ENCODE peak calls at places on chromosome 1, in seven cellular contexts. R is endothelial cell, M is breast epithelium, H is cardiac fibroblast, S is right atrium auricular region, D is GM10248, N is prostate gland. Z is an unnamed sample.

GRCh38 chr1:11280719-11281376 is 7.8 kb downstream of the UBIAD1 start:
- DNase-seq in R (peak; percentile 20), M (no peak), H (no peak), N (no peak), D (peak; percentile 46), S (no peak), Z (peak; percentile 50)

GRCh38 chr1:81149649-81150335 is 650.9 kb upstream of the ADGRL2 start:
- DNase-seq in R (no peak), D (no peak), M (no peak), H (peak; percentile 52), N (no peak), S (no peak), Z (no peak)

GRCh38 chr1:47646676-47647075 is 208.8 kb downstream of the FOXD2 start:
- DNase-seq in R (no peak), D (no peak), H (no peak), M (no peak), N (no peak), S (no peak), Z (no peak)

GRCh38 chr1:230050973-230051735 is 15.9 kb upstream of the GALNT2 start:
- DNase-seq in D (no peak), M (no peak), S (no peak), H (no peak), N (no peak), R (no peak), Z (no peak)

GRCh38 chr1:238647877-238648276 is 738.5 kb upstream of the CHRM3 start:
- DNase-seq in N (no peak), H (peak; percentile 99), M (no peak), D (no peak), S (no peak), R (no peak), Z (no peak)

GRCh38 chr1:32047701-32048100 is 25.0 kb upstream of the TMEM39B start:
- DNase-seq in M (no peak), H (no peak), R (no peak), D (no peak), N (no peak), S (no peak), Z (no peak)

GRCh38 chr1:88741413-88741812 is 57.3 kb downstream of the PKN2 start:
- DNase-seq in R (no peak), N (no peak), M (no peak), D (no peak), H (peak; percentile 66), S (no peak), Z (no peak)

GRCh38 chr1:42258218-42258617 is 76.8 kb downstream of the FOXJ3 start:
- DNase-seq in D (no peak), H (peak; percentile 11), N (no peak), R (no peak), S (no peak), M (no peak), Z (no peak)

GRCh38 chr1:114510235-114511047 is 562 bp downstream of the TRIM33 start:
- DNase-seq in D (peak; percentile 31), N (peak; percentile 28), S (no peak), M (peak; percentile 56), R (peak; percentile 45), H (peak; percentile 39), Z (no peak)

GRCh38 chr1:112619518-112620458 is at the start of gene CAPZA1:
- DNase-seq in M (peak; percentile 91), R (peak; percentile 89), H (peak; percentile 93), N (peak; percentile 90), D (peak; percentile 89), S (peak; percentile 94), Z (peak; percentile 73)
- TF ChIP-seq CTCF in M (no peak), R (no peak), H (no peak), N (no peak), D (no peak), S (no peak), Z (no peak)

GRCh38 chr1:244047739-244048565 is 3.1 kb upstream of the ZBTB18 start:
- DNase-seq in R (peak; percentile 98), N (peak; percentile 99), D (peak; percentile 95), H (peak; percentile 99), S (peak; percentile 99), M (peak; percentile 99), Z (peak; percentile 95)
- TF ChIP-seq CTCF in R (no peak), N (no peak), D (no peak), H (no peak), S (no peak), M (no peak), Z (no peak)

GRCh38 chr1:23421752-23422312 is 2.7 kb downstream of the TCEA3 start:
- DNase-seq in H (peak; percentile 74), M (no peak), D (no peak), R (no peak), S (no peak), N (no peak), Z (no peak)
- TF ChIP-seq CTCF in H (peak; percentile 25), M (peak; percentile 14), D (no peak), R (peak; percentile 40), S (peak; percentile 29), N (no peak), Z (no peak)

DNA sequence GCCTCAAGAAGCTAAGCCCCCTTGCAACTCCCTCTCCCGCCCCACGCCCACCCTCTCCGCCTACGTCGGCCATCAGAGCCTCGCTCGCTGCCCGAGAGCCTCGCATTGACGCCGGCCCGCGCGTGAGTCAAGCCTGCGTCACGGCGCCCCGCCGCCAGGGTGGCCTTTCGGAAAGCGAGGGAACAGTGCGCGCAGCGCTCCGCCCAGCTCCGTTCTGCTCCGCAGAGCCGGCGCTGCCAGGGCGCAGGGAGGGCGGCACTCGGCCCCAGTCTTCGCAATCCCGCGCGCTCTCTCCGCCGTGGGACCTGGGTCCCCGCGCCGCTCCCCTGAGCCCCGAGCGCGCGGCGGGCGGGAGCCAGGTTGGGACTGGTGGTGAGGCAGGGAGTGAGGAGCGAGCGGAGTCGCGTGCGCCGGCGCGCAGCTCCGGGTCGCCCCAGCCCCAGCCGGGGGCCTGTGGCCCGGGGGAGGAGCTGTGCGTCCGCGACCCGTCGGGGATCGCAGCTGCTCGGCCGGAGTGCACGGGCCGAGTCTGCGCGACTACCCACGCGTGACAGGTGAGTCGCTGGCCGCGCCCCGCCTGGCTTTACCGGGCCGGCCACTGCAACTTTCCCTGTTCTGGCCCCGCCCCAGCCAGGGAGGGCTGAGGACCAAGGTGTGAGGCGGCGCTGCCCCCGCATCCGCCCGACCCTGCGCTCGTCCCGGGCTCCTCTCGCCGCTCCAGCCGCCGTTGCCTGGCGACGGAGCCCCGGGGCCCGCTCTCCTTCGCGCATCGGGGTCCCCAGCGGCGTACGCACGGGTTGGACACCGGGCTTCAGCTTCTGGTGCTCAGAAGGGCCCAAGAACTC is at the start of gene SLC6A17:
- DNase-seq in R (peak; percentile 79), D (no peak), M (no peak), N (no peak), S (no peak), H (peak; percentile 67), Z (no peak)
- TF ChIP-seq CTCF in R (peak; percentile 57), D (no peak), M (no peak), N (no peak), S (no peak), H (no peak), Z (peak; percentile 12)

GRCh38 chr1:221993444-221993948 is 251.6 kb upstream of the DUSP10 start:
- DNase-seq in D (no peak), M (no peak), S (no peak), H (no peak), R (no peak), N (no peak), Z (no peak)
- TF ChIP-seq CTCF in D (no peak), M (no peak), S (no peak), H (no peak), R (no peak), N (no peak), Z (no peak)

GRCh38 chr1:221742555-221743415 is 896 bp upstream of the DUSP10 start:
- DNase-seq in R (peak; percentile 76), N (peak; percentile 61), D (peak; percentile 81), H (peak; percentile 77), S (peak; percentile 90), M (peak; percentile 87), Z (peak; percentile 53)
- TF ChIP-seq CTCF in R (peak; percentile 14), N (peak; percentile 11), D (no peak), H (no peak), S (peak; percentile 68), M (no peak), Z (no peak)

DNA sequence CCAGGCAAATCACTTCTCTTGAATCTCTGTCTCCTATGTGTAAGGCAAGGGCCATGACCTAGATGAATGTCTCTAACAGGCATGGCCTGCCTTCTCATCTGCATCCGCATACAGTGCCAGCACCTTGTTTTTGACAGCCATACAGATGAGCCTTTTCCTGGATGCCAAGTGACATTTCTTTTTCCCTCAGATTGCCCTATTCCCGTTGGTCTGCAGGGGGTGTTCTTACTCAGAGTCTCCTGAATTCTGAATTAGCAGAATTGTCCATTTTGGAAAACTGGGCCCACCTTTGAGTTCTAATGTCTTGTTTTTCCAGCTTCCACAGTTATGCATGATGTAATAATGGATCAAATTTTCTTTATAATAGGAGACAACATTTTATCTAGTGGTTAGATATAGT is 88.0 kb upstream of the ADAR start:
- DNase-seq in S (no peak), N (no peak), R (no peak), D (no peak), M (no peak), H (peak; percentile 26), Z (no peak)
- TF ChIP-seq CTCF in S (peak; percentile 53), N (no peak), R (no peak), D (peak; percentile 16), M (no peak), H (peak; percentile 53), Z (no peak)

GRCh38 chr1:25813071-25813733 is 6.6 kb upstream of the MTFR1L start:
- DNase-seq in M (no peak), D (no peak), R (no peak), N (no peak), H (no peak), S (no peak), Z (no peak)

GRCh38 chr1:25816112-25816718 is 3.5 kb upstream of the MTFR1L start:
- DNase-seq in D (no peak), N (no peak), R (no peak), H (no peak), M (no peak), S (no peak), Z (no peak)

GRCh38 chr1:25815208-25816111 is 4.3 kb upstream of the MTFR1L start:
- DNase-seq in S (no peak), D (no peak), H (no peak), M (no peak), R (no peak), N (no peak), Z (no peak)

GRCh38 chr1:25814688-25815087 is 5.1 kb upstream of the MTFR1L start:
- DNase-seq in D (no peak), S (no peak), N (no peak), H (no peak), R (no peak), M (no peak), Z (no peak)

GRCh38 chr1:25813734-25814471 is 5.9 kb upstream of the MTFR1L start:
- DNase-seq in D (no peak), S (no peak), H (no peak), M (no peak), N (no peak), R (no peak), Z (no peak)
- TF ChIP-seq CTCF in D (peak; percentile 17), S (no peak), H (no peak), M (no peak), N (no peak), R (no peak), Z (peak; percentile 38)

GRCh38 chr1:97902067-97902466 is 18.8 kb downstream of the DPYD start:
- DNase-seq in N (no peak), M (no peak), H (peak; percentile 54), D (no peak), R (no peak), S (no peak), Z (no peak)
- TF ChIP-seq CTCF in N (no peak), M (no peak), H (no peak), D (no peak), R (no peak), S (no peak), Z (no peak)

Z was measured in GM12864.